ENCODE peak calls at places on chromosomes 3 and 15, in five cellular contexts. J is omental fat pad; W is NCI-H2081; P is HS-5; Z is naive thymus-derived CD4-positive, alpha-beta T cell. S is an unnamed sample.
A peak's percentile ranks its signal among the peaks of the same experiment; 100 is the strongest.

GRCh38 chr15:46652256-46652655 is 1017.4 kb downstream of the SQOR start:
- DNase-seq in J (no peak), W (no peak), P (no peak), Z (no peak), S (no peak)

GRCh38 chr3:149197669-149198068 is 24.0 kb downstream of the CP start:
- DNase-seq in J (no peak), W (no peak), P (no peak), Z (no peak), S (no peak)

GRCh38 chr3:70829101-70829500 is 516.7 kb upstream of the MDFIC2 start:
- DNase-seq in J (no peak), W (no peak), P (no peak), Z (no peak), S (no peak)

GRCh38 chr3:45551214-45552010 is 43.1 kb upstream of the LIMD1 start:
- DNase-seq in J (peak; percentile 71), W (no peak), P (peak; percentile 95), Z (no peak), S (no peak)

GRCh38 chr3:10983219-10983916 is 9.2 kb upstream of the SLC6A1 start:
- DNase-seq in J (no peak), W (peak; percentile 42), P (no peak), Z (no peak), S (no peak)

GRCh38 chr3:67686067-67686466 is 31.7 kb upstream of the SUCLG2 start:
- DNase-seq in J (no peak), W (no peak), P (no peak), Z (no peak), S (no peak)

GRCh38 chr3:146705205-146705604 is 100.1 kb upstream of the PLSCR5 start:
- DNase-seq in J (no peak), W (no peak), P (no peak), Z (no peak), S (no peak)

GRCh38 chr3:125107861-125108567 is 52.2 kb upstream of the HEG1 start:
- DNase-seq in J (no peak), W (no peak), P (peak; percentile 65), Z (no peak), S (no peak)

GRCh38 chr3:147130461-147130860 is 275.9 kb downstream of the ZIC4 start:
- DNase-seq in J (no peak), W (no peak), P (peak; percentile 37), Z (no peak), S (no peak)

GRCh38 chr15:96331942-96332853 is 1.7 kb downstream of the NR2F2 start:
- DNase-seq in J (no peak), W (peak; percentile 70), P (no peak), Z (no peak), S (no peak)

GRCh38 chr3:14480207-14481017 is 59.7 kb downstream of the GRIP2 start:
- DNase-seq in J (no peak), W (no peak), P (no peak), Z (no peak), S (no peak)

GRCh38 chr15:58292761-58293175 is 139.0 kb upstream of the LIPC start:
- DNase-seq in J (no peak), W (no peak), P (no peak), Z (no peak), S (no peak)

GRCh38 chr3:30232546-30232945 is 373.9 kb upstream of the TGFBR2 start:
- DNase-seq in J (no peak), W (no peak), P (no peak), Z (no peak), S (no peak)

GRCh38 chr3:58355174-58355573 is 22.5 kb downstream of the PXK start:
- DNase-seq in J (no peak), W (no peak), P (no peak), Z (no peak), S (no peak)

GRCh38 chr3:34394978-34395748 is 596.7 kb downstream of the PDCD6IP start:
- DNase-seq in J (no peak), W (no peak), P (no peak), Z (no peak), S (no peak)

GRCh38 chr3:8001712-8002111 is 499.9 kb upstream of the LMCD1 start:
- DNase-seq in J (no peak), W (no peak), P (no peak), Z (no peak), S (no peak)

GRCh38 chr3:143814358-143814968 is 33.8 kb downstream of the SLC9A9 start:
- DNase-seq in J (no peak), W (no peak), P (no peak), Z (no peak), S (no peak)

GRCh38 chr15:96322401-96323249 is 7.9 kb upstream of the NR2F2 start:
- DNase-seq in J (no peak), W (no peak), P (no peak), Z (no peak), S (no peak)

GRCh38 chr15:22968356-22968755 is 11.8 kb downstream of the CYFIP1 start:
- DNase-seq in J (no peak), W (no peak), P (no peak), Z (no peak), S (no peak)

GRCh38 chr3:79361748-79362378 is 405.9 kb downstream of the ROBO1 start:
- DNase-seq in J (no peak), W (peak; percentile 28), P (peak; percentile 34), Z (no peak), S (no peak)

GRCh38 chr3:142444343-142444742 is 3.5 kb downstream of the XRN1 start:
- DNase-seq in J (no peak), W (no peak), P (no peak), Z (no peak), S (no peak)

GRCh38 chr3:126540342-126540849 is 16.4 kb downstream of the CHST13 start:
- DNase-seq in J (peak; percentile 23), W (no peak), P (peak; percentile 98), Z (no peak), S (peak; percentile 66)

GRCh38 chr3:63872135-63872924 is 8.7 kb downstream of the ATXN7 start:
- DNase-seq in J (no peak), W (no peak), P (peak; percentile 75), Z (no peak), S (no peak)

GRCh38 chr3:46368569-46368968 is 2.2 kb upstream of the CCR5 start:
- DNase-seq in J (no peak), W (no peak), P (no peak), Z (no peak), S (peak; percentile 29)

GRCh38 chr3:188046561-188047213 is 107.3 kb upstream of the LPP start:
- DNase-seq in J (no peak), W (no peak), P (no peak), Z (no peak), S (no peak)

GRCh38 chr3:196082471-196082971 is 631 bp upstream of the TFRC start:
- DNase-seq in J (no peak), W (no peak), P (no peak), Z (no peak), S (no peak)

GRCh38 chr3:47669026-47669749 is 90.5 kb upstream of the CSPG5 start:
- DNase-seq in J (no peak), W (no peak), P (no peak), Z (no peak), S (no peak)

GRCh38 chr15:68599560-68600071 is 20.8 kb downstream of the CORO2B start:
- DNase-seq in J (no peak), W (peak; percentile 15), P (no peak), Z (no peak), S (no peak)

GRCh38 chr15:78650022-78650421 is 9.0 kb upstream of the CHRNB4 start:
- DNase-seq in J (no peak), W (no peak), P (no peak), Z (no peak), S (no peak)

GRCh38 chr3:106208266-106208665 is 339.5 kb upstream of the CBLB start:
- DNase-seq in J (no peak), W (no peak), P (no peak), Z (no peak), S (no peak)

GRCh38 chr15:26867199-26868007 is 541 bp downstream of the GABRA5 start:
- DNase-seq in J (no peak), W (peak; percentile 58), P (no peak), Z (no peak), S (no peak)

GRCh38 chr15:63918317-63918672 is 84.5 kb upstream of the HERC1 start:
- DNase-seq in J (no peak), W (peak; percentile 88), P (no peak), Z (no peak), S (no peak)

GRCh38 chr15:68806220-68807105 is 14.2 kb downstream of the ANP32A start:
- DNase-seq in J (no peak), W (no peak), P (no peak), Z (no peak), S (no peak)

GRCh38 chr3:103440539-103441113 is 1005.8 kb downstream of the ZPLD1 start:
- DNase-seq in J (no peak), W (no peak), P (peak; percentile 10), Z (no peak), S (no peak)

GRCh38 chr3:192892981-192893827 is 24.5 kb downstream of the MB21D2 start:
- DNase-seq in J (no peak), W (peak; percentile 44), P (peak; percentile 85), Z (peak; percentile 20), S (peak; percentile 30)

GRCh38 chr3:45333549-45333948 is 54.8 kb upstream of the LARS2 start:
- DNase-seq in J (no peak), W (no peak), P (no peak), Z (no peak), S (no peak)

GRCh38 chr3:74009961-74010859 is 385.5 kb upstream of the PDZRN3 start:
- DNase-seq in J (no peak), W (no peak), P (no peak), Z (no peak), S (no peak)